ENCODE peak calls at places on chromosomes 12 and 14, in ten cellular contexts. Z, X, M, H, A, K, U, R, L and Y are unnamed samples.

GRCh38 chr14:85087201-85087600 is 442.7 kb upstream of the FLRT2 start:
- DNase-seq in M (no peak), X (no peak), R (no peak), H (no peak), A (no peak), Z (no peak), U (no peak), K (no peak), L (no peak), Y (no peak)

GRCh38 chr12:19689801-19690472 is 250.6 kb downstream of the AEBP2 start:
- DNase-seq in A (no peak), K (no peak), Z (no peak), L (no peak), X (no peak), U (no peak), M (no peak), H (no peak), R (no peak), Y (no peak)

GRCh38 chr14:75886661-75887348 is 95.0 kb downstream of the TGFB3 start:
- DNase-seq in U (no peak), K (no peak), X (no peak), R (no peak), M (no peak), Z (no peak), A (no peak), H (no peak), L (no peak), Y (no peak)

GRCh38 chr12:31220633-31221565 is 105.1 kb downstream of the SINHCAF start:
- DNase-seq in M (no peak), L (no peak), A (no peak), H (no peak), U (no peak), R (no peak), Z (no peak), X (no peak), K (no peak), Y (no peak)

GRCh38 chr12:123907021-123907420 is 65.6 kb downstream of the CCDC92 start:
- DNase-seq in A (no peak), R (no peak), M (no peak), K (no peak), H (no peak), U (no peak), Z (no peak), L (no peak), X (no peak), Y (no peak)

GRCh38 chr12:2397356-2398045 is 344.7 kb downstream of the CACNA1C start:
- DNase-seq in A (no peak), X (no peak), U (no peak), R (peak), Z (no peak), L (no peak), M (no peak), K (peak), H (no peak), Y (no peak)

GRCh38 chr14:24941719-24942118 is 108.2 kb downstream of the STXBP6 start:
- DNase-seq in Z (no peak), A (no peak), R (no peak), U (no peak), H (no peak), M (no peak), X (no peak), K (no peak), L (no peak), Y (no peak)

GRCh38 chr14:98028156-98028555 is 1231.0 kb downstream of the VRK1 start:
- DNase-seq in L (no peak), U (no peak), Z (no peak), H (no peak), K (no peak), X (no peak), A (no peak), M (no peak), R (no peak), Y (no peak)

GRCh38 chr14:52885230-52885629 is 65.6 kb downstream of the FERMT2 start:
- DNase-seq in H (no peak), A (no peak), L (no peak), M (no peak), K (no peak), X (no peak), Z (no peak), U (no peak), R (no peak), Y (no peak)

GRCh38 chr12:127150028-127150427 is 1116.9 kb upstream of the TMEM132C start:
- DNase-seq in R (no peak), K (no peak), U (no peak), H (no peak), M (no peak), A (no peak), Z (no peak), X (no peak), L (no peak), Y (no peak)

GRCh38 chr12:23628836-23629235 is 320.6 kb downstream of the SOX5 start:
- DNase-seq in U (no peak), M (no peak), R (no peak), Z (no peak), K (no peak), A (no peak), X (no peak), H (no peak), L (no peak), Y (no peak)

GRCh38 chr14:104349950-104350349 is 211.6 kb downstream of the KIF26A start:
- DNase-seq in A (no peak), U (no peak), L (no peak), M (no peak), K (peak), X (no peak), Z (peak), R (no peak), H (no peak), Y (no peak)

GRCh38 chr12:95318071-95318545 is 100.5 kb downstream of the VEZT start:
- DNase-seq in U (no peak), H (no peak), M (no peak), A (peak), Z (no peak), R (peak), K (no peak), X (no peak), L (peak), Y (no peak)

GRCh38 chr12:103846415-103846814 is 5.4 kb upstream of the NT5DC3 start:
- DNase-seq in H (no peak), R (no peak), K (no peak), Z (no peak), M (no peak), U (no peak), X (no peak), L (no peak), A (no peak), Y (no peak)

GRCh38 chr14:102574840-102575478 is 17.5 kb upstream of the RCOR1 start:
- DNase-seq in H (no peak), Z (no peak), R (no peak), U (no peak), A (no peak), L (no peak), M (no peak), X (peak), K (no peak), Y (no peak)

GRCh38 chr12:89163918-89164317 is 188.4 kb downstream of the DUSP6 start:
- DNase-seq in K (no peak), H (no peak), L (no peak), U (no peak), X (no peak), A (no peak), Z (no peak), R (no peak), M (no peak), Y (no peak)

GRCh38 chr12:96462571-96463280 is 26.7 kb upstream of the CFAP54 start:
- DNase-seq in L (no peak), U (no peak), A (no peak), K (no peak), X (no peak), Z (no peak), R (no peak), M (no peak), H (no peak), Y (no peak)

GRCh38 chr14:93951798-93952540 is 24.4 kb downstream of the ASB2 start:
- DNase-seq in L (no peak), A (no peak), M (no peak), R (no peak), Z (no peak), U (no peak), H (no peak), X (no peak), K (no peak), Y (no peak)

GRCh38 chr12:122048156-122048555 is 26.5 kb downstream of the BCL7A start:
- DNase-seq in K (no peak), H (no peak), U (no peak), X (no peak), Z (no peak), L (no peak), M (no peak), A (no peak), R (no peak), Y (no peak)

GRCh38 chr12:27845187-27845586 is 65.2 kb upstream of the MANSC4 start:
- DNase-seq in K (no peak), L (no peak), M (no peak), Z (no peak), A (no peak), R (no peak), X (no peak), U (no peak), H (no peak), Y (no peak)

GRCh38 chr12:10636124-10636523 is 22.7 kb upstream of the MAGOHB start:
- DNase-seq in A (no peak), K (no peak), R (no peak), M (no peak), L (no peak), H (no peak), X (no peak), U (no peak), Z (no peak), Y (no peak)

GRCh38 chr14:92990456-92991430 is 67.8 kb downstream of the CHGA start:
- DNase-seq in H (no peak), X (no peak), L (no peak), K (no peak), A (no peak), R (no peak), M (peak), U (no peak), Z (no peak), Y (no peak)

GRCh38 chr12:80681786-80682185 is 25.6 kb upstream of the MYF6 start:
- DNase-seq in R (no peak), X (no peak), H (no peak), M (no peak), U (no peak), L (no peak), K (no peak), A (no peak), Z (no peak), Y (no peak)

GRCh38 chr14:22122227-22123187 is 448.9 kb upstream of the OR4E1 start:
- DNase-seq in K (no peak), Z (no peak), R (no peak), A (no peak), M (no peak), X (no peak), H (no peak), U (no peak), L (no peak), Y (no peak)

GRCh38 chr12:130602251-130602650 is 113.8 kb downstream of the RIMBP2 start:
- DNase-seq in M (no peak), K (no peak), L (no peak), A (no peak), U (no peak), Z (no peak), X (no peak), R (no peak), H (no peak), Y (no peak)

GRCh38 chr14:100417466-100417865 is 94.3 kb downstream of the SLC25A47 start:
- DNase-seq in M (peak), Z (no peak), R (peak), A (peak), X (peak), H (no peak), L (peak), U (no peak), K (peak), Y (no peak)

GRCh38 chr14:39055786-39056474 is 47.1 kb downstream of the SEC23A start:
- DNase-seq in X (no peak), H (no peak), A (no peak), Z (no peak), M (no peak), U (no peak), K (no peak), L (no peak), R (no peak), Y (no peak)

GRCh38 chr14:33229269-33229924 is 290.7 kb downstream of the NPAS3 start:
- DNase-seq in L (no peak), H (no peak), A (no peak), U (no peak), R (peak), X (no peak), M (no peak), Z (no peak), K (no peak), Y (no peak)

GRCh38 chr14:74409441-74409840 is 16.6 kb downstream of the SYNDIG1L start:
- DNase-seq in H (no peak), X (peak), U (no peak), L (no peak), Z (no peak), M (no peak), A (no peak), R (no peak), K (no peak), Y (no peak)

GRCh38 chr12:43210437-43211197 is 341.4 kb downstream of the ADAMTS20 start:
- DNase-seq in M (no peak), U (no peak), K (no peak), H (no peak), Z (no peak), A (no peak), X (no peak), L (no peak), R (no peak), Y (no peak)